ENCODE peak calls at places on chromosomes 12 and 14, in four cellular contexts. Q, L, Y and T are unnamed samples.

GRCh38 chr12:108394196-108394595 is 55.1 kb upstream of the CMKLR1 start:
- DNase-seq in Y (no peak), L (no peak), Q (no peak), T (no peak)

GRCh38 chr12:131943876-131944275 is 5.9 kb upstream of the EP400 start:
- DNase-seq in L (no peak), Y (no peak), Q (no peak), T (no peak)

GRCh38 chr12:51318846-51319570 is 5.0 kb downstream of the BIN2 start:
- DNase-seq in L (no peak), Y (peak; percentile 6), Q (no peak), T (no peak)

GRCh38 chr12:110266980-110267620 is 13.9 kb upstream of the ATP2A2 start:
- DNase-seq in Y (peak; percentile 72), L (no peak), Q (no peak), T (no peak)

GRCh38 chr12:32005496-32006125 is 46.4 kb downstream of the RESF1 start:
- DNase-seq in Y (no peak), Q (no peak), L (no peak), T (no peak)

GRCh38 chr14:48723841-48724495 is 862.2 kb downstream of the RPS29 start:
- DNase-seq in L (no peak), Q (no peak), Y (no peak), T (no peak)

GRCh38 chr12:118544569-118544968 is 168.2 kb downstream of the SUDS3 start:
- DNase-seq in Q (no peak), L (no peak), Y (peak; percentile 59), T (no peak)

GRCh38 chr12:79897617-79898016 is 37.3 kb downstream of the PPP1R12A start:
- DNase-seq in Y (peak; percentile 96), Q (no peak), L (no peak), T (no peak)

GRCh38 chr12:45731376-45731775 is 1.9 kb downstream of the ARID2 start:
- DNase-seq in Y (no peak), Q (no peak), L (no peak), T (no peak)

GRCh38 chr12:111450676-111451075 is 45.0 kb downstream of the SH2B3 start:
- DNase-seq in Y (no peak), Q (no peak), L (no peak), T (no peak)

GRCh38 chr12:18443768-18444437 is 182.6 kb downstream of the PIK3C2G start:
- DNase-seq in L (no peak), Y (peak; percentile 64), Q (no peak), T (no peak)

GRCh38 chr12:59724011-59724703 is 128.3 kb downstream of the SLC16A7 start:
- DNase-seq in L (no peak), Y (no peak), Q (no peak), T (no peak)

GRCh38 chr14:76389841-76390240 is 13.9 kb downstream of the ESRRB start:
- DNase-seq in Q (no peak), Y (no peak), L (no peak), T (no peak)

GRCh38 chr14:76390621-76391020 is 14.7 kb downstream of the ESRRB start:
- DNase-seq in L (no peak), Q (no peak), Y (no peak), T (no peak)

GRCh38 chr14:76382495-76382832 is 6.5 kb downstream of the ESRRB start:
- DNase-seq in Y (no peak), L (no peak), Q (no peak), T (no peak)

GRCh38 chr14:76391981-76392690 is 16.2 kb downstream of the ESRRB start:
- DNase-seq in Q (no peak), L (no peak), Y (no peak), T (no peak)

GRCh38 chr14:76386922-76387782 is 11.2 kb downstream of the ESRRB start:
- DNase-seq in Y (peak; percentile 73), L (no peak), Q (peak; percentile 68), T (peak; percentile 84)
- TF ChIP-seq CTCF in Y (peak; percentile 97), L (peak; percentile 84), Q (peak; percentile 98), T (peak; percentile 93)

GRCh38 chr14:99183716-99184115 is 88.3 kb downstream of the BCL11B start:
- DNase-seq in L (no peak), Q (no peak), Y (no peak), T (no peak)
- TF ChIP-seq CTCF in L (no peak), Q (no peak), Y (no peak), T (no peak)

GRCh38 chr14:69485701-69486100 is 1.2 kb downstream of the PLEKHD1 start:
- DNase-seq in L (no peak), Y (no peak), Q (no peak), T (no peak)
- TF ChIP-seq CTCF in L (no peak), Y (no peak), Q (no peak), T (no peak)

GRCh38 chr14:57389646-57390036 is 745 bp upstream of the NAA30 start:
- DNase-seq in Q (no peak), Y (no peak), L (no peak), T (no peak)

GRCh38 chr14:57388072-57388471 is 2.3 kb upstream of the NAA30 start:
- DNase-seq in Y (peak; percentile 29), L (no peak), Q (no peak), T (no peak)

GRCh38 chr14:57391609-57392195 is 1.3 kb downstream of the NAA30 start:
- DNase-seq in L (no peak), Q (no peak), Y (no peak), T (no peak)

GRCh38 chr14:57390806-57391562 is 598 bp downstream of the NAA30 start:
- DNase-seq in Q (peak; percentile 39), Y (peak; percentile 39), L (no peak), T (no peak)

DNA sequence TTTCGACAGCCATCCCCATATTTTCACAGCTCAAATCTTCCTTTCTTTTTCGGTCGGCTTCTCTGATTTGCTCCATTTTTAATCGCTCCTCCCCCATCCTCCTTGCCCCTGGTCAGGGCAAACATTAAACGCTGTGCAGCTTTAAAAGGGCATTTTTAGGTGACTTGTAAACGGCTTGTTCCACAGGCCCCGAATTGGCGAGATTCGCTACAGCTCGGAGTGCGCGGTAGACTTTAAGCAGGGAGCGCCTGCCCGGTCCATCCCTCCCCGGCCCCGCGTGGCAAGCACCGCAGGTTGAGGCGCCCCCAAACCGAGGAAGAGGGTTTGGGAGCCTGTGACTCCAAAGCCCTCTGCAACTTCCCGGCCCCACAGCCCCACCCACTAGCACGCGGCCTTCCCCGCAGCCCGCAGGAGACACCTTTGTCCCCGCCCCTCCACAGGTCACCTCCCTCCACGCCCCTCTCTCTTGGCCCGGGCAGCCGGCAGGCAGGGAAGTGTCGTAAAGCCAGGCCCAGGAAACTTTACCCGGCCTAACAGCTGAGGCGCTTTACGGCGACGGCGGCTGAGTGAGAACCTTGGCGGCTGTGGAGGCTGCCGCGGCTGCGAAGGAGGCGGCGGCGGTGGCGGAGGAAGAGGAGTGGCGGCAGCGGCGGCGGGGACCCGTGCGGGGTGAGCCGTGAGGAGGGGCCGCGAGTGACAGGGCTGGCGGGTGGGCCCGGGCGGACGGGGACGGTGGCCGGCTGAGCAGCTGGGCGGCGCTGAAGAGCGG is at the start of gene NAA30:
- DNase-seq in Y (peak; percentile 96), Q (peak; percentile 91), L (peak; percentile 84), T (peak; percentile 48)
- TF ChIP-seq CTCF in Y (no peak), Q (no peak), L (no peak), T (no peak)

GRCh38 chr12:12302976-12303375 is 36.1 kb upstream of the LRP6 start:
- DNase-seq in Q (no peak), Y (no peak), L (no peak), T (no peak)
- TF ChIP-seq CTCF in Q (no peak), Y (no peak), L (no peak), T (no peak)

DNA sequence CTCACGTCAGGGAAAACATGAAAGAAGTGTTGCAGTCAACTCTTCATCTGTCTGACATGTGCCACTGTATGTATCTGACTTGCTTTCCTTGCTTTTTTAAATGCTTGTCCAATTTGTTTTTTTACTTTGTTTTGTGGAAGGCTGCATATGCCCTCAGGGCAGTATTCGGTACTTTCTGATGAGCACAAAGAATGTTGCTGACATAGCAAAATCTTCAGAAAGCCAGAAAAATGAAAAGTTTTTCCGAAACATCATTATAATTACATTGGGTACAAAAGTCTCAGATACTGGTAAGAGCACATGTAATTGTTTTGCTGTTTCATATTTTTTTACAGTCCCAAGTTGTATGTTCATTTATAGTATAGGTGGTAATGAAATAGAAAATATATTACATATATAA is 144.3 kb downstream of the NTS start:
- DNase-seq in L (no peak), Q (no peak), Y (no peak), T (no peak)
- TF ChIP-seq CTCF in L (no peak), Q (no peak), Y (no peak), T (no peak)